ENCODE peak calls at places on chromosomes 4 and X, in six cellular contexts. W, B, X, G, O and M are unnamed samples.

GRCh38 chr4:144507309-144508101 is 138.5 kb upstream of the HHIP start:
- DNase-seq in W (no peak), B (no peak), X (no peak), G (no peak), O (no peak), M (no peak)

GRCh38 chrX:63750846-63751245 is 34.2 kb downstream of the ARHGEF9 start:
- DNase-seq in W (no peak), B (no peak), X (no peak), G (no peak), O (no peak), M (no peak)

GRCh38 chr4:8198206-8198905 is 734 bp upstream of the SH3TC1 start:
- DNase-seq in W (no peak), B (no peak), X (no peak), G (no peak), O (peak), M (no peak)

GRCh38 chrX:8462488-8462887 is 2.1 kb upstream of the VCX3B start:
- DNase-seq in W (no peak), B (no peak), X (no peak), G (no peak), O (no peak), M (no peak)

GRCh38 chr4:11585506-11585905 is 156.8 kb upstream of the HS3ST1 start:
- DNase-seq in W (no peak), B (no peak), X (no peak), G (no peak), O (no peak), M (no peak)

GRCh38 chr4:150619032-150619431 is 37.1 kb downstream of the MAB21L2 start:
- DNase-seq in W (no peak), B (no peak), X (no peak), G (no peak), O (no peak), M (no peak)

GRCh38 chr4:107219681-107220080 is 183.6 kb upstream of the DKK2 start:
- DNase-seq in W (no peak), B (no peak), X (no peak), G (no peak), O (no peak), M (no peak)

GRCh38 chr4:5365071-5366008 is 314.1 kb downstream of the STK32B start:
- DNase-seq in W (peak), B (peak), X (no peak), G (no peak), O (peak), M (no peak)

GRCh38 chr4:163493643-163494359 is 689 bp upstream of the TMA16 start:
- DNase-seq in W (no peak), B (no peak), X (peak), G (no peak), O (no peak), M (peak)

GRCh38 chr4:95472538-95472937 is 76.2 kb downstream of the UNC5C start:
- DNase-seq in W (no peak), B (no peak), X (no peak), G (no peak), O (no peak), M (no peak)

GRCh38 chr4:10738826-10739489 is 54.4 kb upstream of the CLNK start:
- DNase-seq in W (no peak), B (no peak), X (no peak), G (no peak), O (no peak), M (no peak)

GRCh38 chr4:31390849-31391248 is 670.7 kb downstream of the PCDH7 start:
- DNase-seq in W (no peak), B (no peak), X (no peak), G (no peak), O (no peak), M (no peak)

GRCh38 chr4:66555301-66555700 is 885.0 kb upstream of the EPHA5 start:
- DNase-seq in W (no peak), B (no peak), X (no peak), G (no peak), O (no peak), M (no peak)

GRCh38 chr4:189021831-189022230 is 882.6 kb downstream of the TRIML1 start:
- DNase-seq in W (no peak), B (no peak), X (no peak), G (no peak), O (no peak), M (no peak)

GRCh38 chr4:174520655-174521054 is 1.6 kb downstream of the HPGD start:
- DNase-seq in W (no peak), B (no peak), X (no peak), G (no peak), O (no peak), M (peak)

DNA sequence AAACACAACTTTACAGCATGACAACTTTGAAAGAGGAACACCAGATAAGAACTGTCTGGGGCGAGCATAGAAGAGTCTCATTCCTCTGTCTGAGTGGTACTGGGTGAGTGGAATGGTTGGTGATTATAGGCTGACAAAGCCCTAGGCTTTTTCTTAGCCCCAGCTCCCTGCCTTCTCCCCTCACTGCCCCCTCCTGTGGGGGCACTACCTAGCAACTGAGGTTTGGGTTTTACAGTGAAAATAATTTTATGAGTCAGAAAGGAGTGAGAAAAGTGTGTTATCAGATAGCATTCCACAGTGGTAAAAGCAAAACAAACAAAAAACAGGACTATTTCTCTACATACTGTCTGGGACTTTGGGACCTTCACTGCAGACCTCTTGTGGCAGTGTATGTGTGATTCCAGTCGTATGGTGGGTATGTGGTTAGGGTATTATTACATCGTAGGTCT is 10.5 kb upstream of the TMEM165 start:
- DNase-seq in W (peak), B (no peak), X (peak), G (no peak), O (no peak), M (no peak)
- H3K27ac ChIP-seq in W (no peak), B (no peak), X (peak), G (peak), O (no peak), M (no peak)

GRCh38 chr4:101307901-101308300 is 39.4 kb downstream of the PPP3CA start:
- DNase-seq in W (no peak), B (no peak), X (no peak), G (no peak), O (no peak), M (no peak)
- TF ChIP-seq GABPA in W (no peak), B (no peak), X (no peak), G (no peak), O (no peak), M (no peak)

GRCh38 chr4:146976145-146976544 is 30.5 kb upstream of the TTC29 start:
- DNase-seq in W (no peak), B (no peak), X (no peak), G (no peak), O (no peak), M (no peak)
- H3K4me3 ChIP-seq in W (no peak), B (no peak), X (no peak), G (no peak), O (no peak), M (no peak)

GRCh38 chr4:1708581-1708980 is 3.5 kb downstream of the SLBP start:
- DNase-seq in W (peak), B (no peak), X (no peak), G (no peak), O (no peak), M (no peak)
- H3K27ac ChIP-seq in W (peak), B (no peak), X (no peak), G (no peak), O (no peak), M (no peak)

DNA sequence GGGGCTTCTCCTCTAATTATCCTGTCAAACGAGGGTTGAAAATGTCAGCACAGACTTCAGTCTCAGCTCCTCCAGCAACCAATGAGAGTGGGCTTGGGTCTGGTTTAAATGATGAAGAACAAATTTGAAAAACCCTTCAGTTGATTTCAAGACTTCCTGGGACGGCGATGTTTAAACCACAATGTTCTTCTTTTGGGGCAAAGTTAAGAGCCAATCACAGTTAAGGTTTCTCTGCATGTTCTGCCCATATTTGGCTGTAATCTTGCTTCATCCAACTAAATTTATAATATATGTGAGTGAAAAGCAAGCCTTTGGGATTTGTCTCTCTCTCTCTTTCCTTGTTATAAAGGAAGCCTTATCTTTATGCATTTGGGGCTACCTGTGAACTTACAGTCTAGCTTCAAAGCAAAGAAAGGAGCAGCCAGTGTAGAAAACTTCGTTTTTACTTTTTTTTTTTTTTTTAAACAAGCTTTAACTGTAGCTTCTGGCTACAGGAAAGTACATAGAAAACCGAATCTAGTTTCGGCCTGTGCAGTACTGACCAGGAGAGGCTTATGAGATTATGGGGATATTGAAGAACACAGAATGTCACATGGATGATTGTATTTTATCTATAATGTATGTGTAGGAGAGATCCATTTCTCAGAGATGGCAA is 46.8 kb upstream of the FAM9C start:
- DNase-seq in W (no peak), B (no peak), X (no peak), G (no peak), O (peak), M (peak)
- TF ChIP-seq GABPA in W (no peak), B (no peak), X (no peak), G (no peak), O (no peak), M (no peak)

GRCh38 chr4:87009095-87009648 is 74.4 kb downstream of the AFF1 start:
- DNase-seq in W (no peak), B (no peak), X (peak), G (no peak), O (no peak), M (no peak)
- H3K4me3 ChIP-seq in W (no peak), B (no peak), X (peak), G (no peak), O (peak), M (peak)

GRCh38 chr4:113540859-113541258 is 220.7 kb downstream of the CAMK2D start:
- DNase-seq in W (no peak), B (no peak), X (no peak), G (no peak), O (no peak), M (no peak)
- H3K27ac ChIP-seq in W (no peak), B (no peak), X (no peak), G (no peak), O (no peak), M (no peak)

GRCh38 chr4:53499791-53500190 is 91.5 kb downstream of the LNX1 start:
- DNase-seq in W (no peak), B (no peak), X (no peak), G (no peak), O (no peak), M (no peak)

GRCh38 chr4:53494851-53495250 is 96.4 kb downstream of the LNX1 start:
- DNase-seq in W (no peak), B (no peak), X (no peak), G (no peak), O (no peak), M (no peak)

GRCh38 chr4:53500552-53500951 is 90.7 kb downstream of the LNX1 start:
- DNase-seq in W (no peak), B (no peak), X (no peak), G (no peak), O (no peak), M (no peak)

GRCh38 chr4:53498712-53499111 is 92.6 kb downstream of the LNX1 start:
- DNase-seq in W (no peak), B (no peak), X (no peak), G (no peak), O (no peak), M (no peak)

GRCh38 chr4:53497446-53498069 is 93.7 kb downstream of the LNX1 start:
- DNase-seq in W (peak), B (no peak), X (no peak), G (no peak), O (no peak), M (no peak)
- TF ChIP-seq GABPA in W (no peak), B (no peak), X (no peak), G (no peak), O (no peak), M (no peak)

DNA sequence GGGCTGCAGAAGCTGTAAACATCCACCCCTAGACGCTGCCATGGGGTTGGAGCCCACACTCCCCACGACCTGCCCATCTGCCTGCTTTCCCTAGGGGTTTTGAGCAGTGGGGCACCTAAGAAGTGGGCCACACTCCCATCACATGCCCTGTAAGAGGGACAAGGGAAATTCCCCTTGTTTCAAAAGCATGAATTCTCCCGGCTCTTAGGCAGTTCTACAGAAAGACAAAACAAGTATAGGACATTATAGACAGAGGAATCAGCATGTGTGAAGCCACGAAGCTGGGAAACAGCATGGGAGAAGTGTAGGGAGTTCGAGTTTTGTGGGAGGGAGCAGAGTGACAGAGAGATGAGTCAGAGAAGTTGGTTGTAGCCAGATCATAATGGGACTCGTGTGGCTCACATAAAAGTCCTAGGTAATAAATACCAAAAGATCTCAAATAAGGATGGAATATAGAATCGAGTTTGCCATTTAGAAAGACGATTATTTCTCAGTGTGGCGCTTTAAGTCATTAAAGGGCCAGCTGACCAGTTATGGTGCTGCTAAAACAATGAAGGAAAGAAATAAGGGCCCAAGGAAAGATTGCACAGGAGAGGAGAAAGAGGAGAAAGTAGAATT is 23.9 kb downstream of the APOO start:
- DNase-seq in W (peak), B (no peak), X (peak), G (no peak), O (no peak), M (no peak)
- H3K4me3 ChIP-seq in W (no peak), B (no peak), X (no peak), G (no peak), O (no peak), M (no peak)